ENCODE peak calls at places on chromosomes 12 and 14, in ten cellular contexts. One of them, this sample, is unnamed.

GRCh38 chr14:51321036-51321435 is 81.0 kb downstream of the TMX1 start:
- DNase-seq in CD4-positive, alpha-beta T cell: no peak
- DNase-seq in fibroblast of pulmonary artery: no peak
- DNase-seq in cardiac fibroblast: no peak
- DNase-seq in astrocyte of the cerebellum: no peak
- DNase-seq in HFF-Myc: no peak
- DNase-seq in foreskin fibroblast: no peak
- DNase-seq in AG09309: no peak
- DNase-seq in esophagus squamous epithelium: no peak
- DNase-seq in endothelial cell: no peak
- DNase-seq in this sample: no peak

GRCh38 chr14:71454010-71454409 is 478.2 kb upstream of the RGS6 start:
- DNase-seq in cardiac fibroblast: no peak
- DNase-seq in endothelial cell: no peak
- DNase-seq in CD4-positive, alpha-beta T cell: no peak
- DNase-seq in esophagus squamous epithelium: no peak
- DNase-seq in foreskin fibroblast: no peak
- DNase-seq in astrocyte of the cerebellum: no peak
- DNase-seq in HFF-Myc: no peak
- DNase-seq in fibroblast of pulmonary artery: no peak
- DNase-seq in AG09309: no peak
- DNase-seq in this sample: no peak

GRCh38 chr14:81990312-81990761 is 456.7 kb upstream of the SEL1L start:
- DNase-seq in endothelial cell: peak
- DNase-seq in fibroblast of pulmonary artery: peak
- DNase-seq in CD4-positive, alpha-beta T cell: no peak
- DNase-seq in foreskin fibroblast: peak
- DNase-seq in astrocyte of the cerebellum: peak
- DNase-seq in AG09309: no peak
- DNase-seq in cardiac fibroblast: peak
- DNase-seq in HFF-Myc: peak
- DNase-seq in esophagus squamous epithelium: no peak
- DNase-seq in this sample: peak

GRCh38 chr12:31729728-31730127 is 907 bp upstream of the AMN1 start:
- DNase-seq in cardiac fibroblast: no peak
- DNase-seq in astrocyte of the cerebellum: no peak
- DNase-seq in AG09309: no peak
- DNase-seq in HFF-Myc: no peak
- DNase-seq in fibroblast of pulmonary artery: no peak
- DNase-seq in endothelial cell: no peak
- DNase-seq in foreskin fibroblast: no peak
- DNase-seq in CD4-positive, alpha-beta T cell: no peak
- DNase-seq in esophagus squamous epithelium: no peak
- DNase-seq in this sample: no peak

GRCh38 chr12:68264175-68264863 is 10.9 kb upstream of the IL22 start:
- DNase-seq in astrocyte of the cerebellum: no peak
- DNase-seq in AG09309: no peak
- DNase-seq in foreskin fibroblast: no peak
- DNase-seq in CD4-positive, alpha-beta T cell: no peak
- DNase-seq in fibroblast of pulmonary artery: no peak
- DNase-seq in HFF-Myc: no peak
- DNase-seq in esophagus squamous epithelium: no peak
- DNase-seq in endothelial cell: no peak
- DNase-seq in cardiac fibroblast: peak
- DNase-seq in this sample: no peak

GRCh38 chr14:100072783-100073346 is 7.6 kb downstream of the EVL start:
- DNase-seq in esophagus squamous epithelium: no peak
- DNase-seq in fibroblast of pulmonary artery: no peak
- DNase-seq in astrocyte of the cerebellum: no peak
- DNase-seq in CD4-positive, alpha-beta T cell: peak
- DNase-seq in endothelial cell: no peak
- DNase-seq in foreskin fibroblast: no peak
- DNase-seq in HFF-Myc: no peak
- DNase-seq in cardiac fibroblast: no peak
- DNase-seq in AG09309: no peak
- DNase-seq in this sample: no peak

GRCh38 chr12:31029916-31030562 is 43.6 kb upstream of the DDX11 start:
- DNase-seq in foreskin fibroblast: no peak
- DNase-seq in AG09309: no peak
- DNase-seq in CD4-positive, alpha-beta T cell: no peak
- DNase-seq in esophagus squamous epithelium: no peak
- DNase-seq in astrocyte of the cerebellum: no peak
- DNase-seq in endothelial cell: no peak
- DNase-seq in cardiac fibroblast: no peak
- DNase-seq in HFF-Myc: no peak
- DNase-seq in fibroblast of pulmonary artery: no peak
- DNase-seq in this sample: no peak

GRCh38 chr14:97187916-97188315 is 390.7 kb downstream of the VRK1 start:
- DNase-seq in AG09309: no peak
- DNase-seq in CD4-positive, alpha-beta T cell: no peak
- DNase-seq in foreskin fibroblast: no peak
- DNase-seq in HFF-Myc: no peak
- DNase-seq in esophagus squamous epithelium: no peak
- DNase-seq in cardiac fibroblast: no peak
- DNase-seq in endothelial cell: no peak
- DNase-seq in fibroblast of pulmonary artery: no peak
- DNase-seq in astrocyte of the cerebellum: no peak
- DNase-seq in this sample: no peak

GRCh38 chr14:51305761-51306160 is 65.7 kb downstream of the TMX1 start:
- DNase-seq in astrocyte of the cerebellum: no peak
- DNase-seq in CD4-positive, alpha-beta T cell: no peak
- DNase-seq in esophagus squamous epithelium: no peak
- DNase-seq in fibroblast of pulmonary artery: no peak
- DNase-seq in cardiac fibroblast: no peak
- DNase-seq in foreskin fibroblast: no peak
- DNase-seq in AG09309: no peak
- DNase-seq in HFF-Myc: no peak
- DNase-seq in endothelial cell: no peak
- DNase-seq in this sample: no peak

GRCh38 chr12:123075591-123076171 is 75.2 kb downstream of the PITPNM2 start:
- DNase-seq in astrocyte of the cerebellum: no peak
- DNase-seq in esophagus squamous epithelium: no peak
- DNase-seq in endothelial cell: no peak
- DNase-seq in cardiac fibroblast: no peak
- DNase-seq in HFF-Myc: no peak
- DNase-seq in CD4-positive, alpha-beta T cell: peak
- DNase-seq in fibroblast of pulmonary artery: no peak
- DNase-seq in foreskin fibroblast: peak
- DNase-seq in AG09309: no peak
- DNase-seq in this sample: peak
- TF ChIP-seq CTCF in astrocyte of the cerebellum: peak
- TF ChIP-seq CTCF in esophagus squamous epithelium: no peak
- TF ChIP-seq CTCF in endothelial cell: no peak
- TF ChIP-seq CTCF in cardiac fibroblast: no peak
- TF ChIP-seq CTCF in HFF-Myc: no peak
- TF ChIP-seq CTCF in CD4-positive, alpha-beta T cell: peak
- TF ChIP-seq CTCF in fibroblast of pulmonary artery: no peak
- TF ChIP-seq CTCF in foreskin fibroblast: no peak
- TF ChIP-seq CTCF in AG09309: peak
- TF ChIP-seq CTCF in this sample: no peak

DNA sequence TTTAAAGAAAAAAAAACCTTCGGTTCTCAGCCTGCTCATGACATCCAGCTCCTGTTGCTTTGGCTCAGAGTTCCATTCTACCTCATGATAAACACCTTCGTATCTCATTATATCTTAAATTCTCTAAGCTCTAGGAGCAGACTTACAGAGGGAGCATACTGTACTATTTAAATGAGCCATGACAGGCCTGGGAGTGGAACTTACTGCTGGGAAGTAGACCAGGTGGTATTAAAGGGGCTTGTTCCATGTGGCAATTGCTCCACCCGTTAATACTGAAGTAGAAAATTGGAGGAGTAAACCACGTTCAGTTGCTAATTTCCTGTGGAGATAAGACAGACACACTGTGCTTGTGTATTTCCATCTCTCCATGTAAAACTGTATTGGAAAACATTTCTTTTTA is 288.3 kb downstream of the FBXL14 start:
- DNase-seq in HFF-Myc: no peak
- DNase-seq in astrocyte of the cerebellum: no peak
- DNase-seq in cardiac fibroblast: peak
- DNase-seq in foreskin fibroblast: no peak
- DNase-seq in endothelial cell: no peak
- DNase-seq in fibroblast of pulmonary artery: peak
- DNase-seq in AG09309: no peak
- DNase-seq in esophagus squamous epithelium: no peak
- DNase-seq in CD4-positive, alpha-beta T cell: no peak
- DNase-seq in this sample: no peak
- TF ChIP-seq CTCF in HFF-Myc: no peak
- TF ChIP-seq CTCF in astrocyte of the cerebellum: no peak
- TF ChIP-seq CTCF in cardiac fibroblast: no peak
- TF ChIP-seq CTCF in foreskin fibroblast: no peak
- TF ChIP-seq CTCF in endothelial cell: no peak
- TF ChIP-seq CTCF in fibroblast of pulmonary artery: no peak
- TF ChIP-seq CTCF in AG09309: no peak
- TF ChIP-seq CTCF in esophagus squamous epithelium: no peak
- TF ChIP-seq CTCF in CD4-positive, alpha-beta T cell: no peak
- TF ChIP-seq CTCF in this sample: no peak

GRCh38 chr14:27528328-27528727 is 930.5 kb upstream of the NOVA1 start:
- DNase-seq in HFF-Myc: no peak
- DNase-seq in astrocyte of the cerebellum: peak
- DNase-seq in esophagus squamous epithelium: no peak
- DNase-seq in fibroblast of pulmonary artery: peak
- DNase-seq in cardiac fibroblast: peak
- DNase-seq in CD4-positive, alpha-beta T cell: no peak
- DNase-seq in endothelial cell: peak
- DNase-seq in AG09309: no peak
- DNase-seq in foreskin fibroblast: no peak
- DNase-seq in this sample: no peak
- TF ChIP-seq CTCF in HFF-Myc: no peak
- TF ChIP-seq CTCF in astrocyte of the cerebellum: peak
- TF ChIP-seq CTCF in esophagus squamous epithelium: no peak
- TF ChIP-seq CTCF in fibroblast of pulmonary artery: peak
- TF ChIP-seq CTCF in cardiac fibroblast: peak
- TF ChIP-seq CTCF in CD4-positive, alpha-beta T cell: no peak
- TF ChIP-seq CTCF in endothelial cell: peak
- TF ChIP-seq CTCF in AG09309: no peak
- TF ChIP-seq CTCF in foreskin fibroblast: no peak
- TF ChIP-seq CTCF in this sample: peak

DNA sequence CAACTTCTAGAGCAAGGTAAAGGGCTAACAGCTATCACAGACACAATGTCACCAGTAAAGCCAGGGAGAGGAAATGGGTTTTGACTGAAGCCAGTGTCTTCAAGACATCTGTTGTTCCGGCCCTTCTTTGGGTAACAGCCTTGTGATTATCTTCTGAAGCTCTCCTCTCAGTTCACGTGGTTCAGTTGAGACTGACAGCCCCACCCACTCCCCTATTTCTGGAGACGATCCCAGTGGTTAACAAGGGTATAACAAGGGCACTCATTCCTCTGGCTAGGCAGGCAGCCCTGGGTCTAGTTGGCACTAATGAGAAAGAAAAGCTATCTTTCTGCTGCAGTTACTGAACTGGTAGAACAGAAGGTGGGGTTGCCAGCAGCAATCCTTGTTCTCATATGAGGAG is 6.9 kb downstream of the GNPTAB start:
- DNase-seq in esophagus squamous epithelium: no peak
- DNase-seq in endothelial cell: peak
- DNase-seq in foreskin fibroblast: peak
- DNase-seq in CD4-positive, alpha-beta T cell: peak
- DNase-seq in AG09309: no peak
- DNase-seq in fibroblast of pulmonary artery: peak
- DNase-seq in cardiac fibroblast: peak
- DNase-seq in HFF-Myc: peak
- DNase-seq in astrocyte of the cerebellum: no peak
- DNase-seq in this sample: peak
- TF ChIP-seq CTCF in esophagus squamous epithelium: peak
- TF ChIP-seq CTCF in endothelial cell: peak
- TF ChIP-seq CTCF in foreskin fibroblast: no peak
- TF ChIP-seq CTCF in CD4-positive, alpha-beta T cell: peak
- TF ChIP-seq CTCF in AG09309: no peak
- TF ChIP-seq CTCF in fibroblast of pulmonary artery: no peak
- TF ChIP-seq CTCF in cardiac fibroblast: peak
- TF ChIP-seq CTCF in HFF-Myc: no peak
- TF ChIP-seq CTCF in astrocyte of the cerebellum: no peak
- TF ChIP-seq CTCF in this sample: peak

GRCh38 chr14:57408037-57408436 is 17.7 kb downstream of the NAA30 start:
- DNase-seq in cardiac fibroblast: no peak
- DNase-seq in fibroblast of pulmonary artery: no peak
- DNase-seq in foreskin fibroblast: no peak
- DNase-seq in astrocyte of the cerebellum: no peak
- DNase-seq in AG09309: no peak
- DNase-seq in esophagus squamous epithelium: no peak
- DNase-seq in CD4-positive, alpha-beta T cell: no peak
- DNase-seq in HFF-Myc: no peak
- DNase-seq in endothelial cell: no peak
- DNase-seq in this sample: no peak
- TF ChIP-seq CTCF in cardiac fibroblast: no peak
- TF ChIP-seq CTCF in fibroblast of pulmonary artery: no peak
- TF ChIP-seq CTCF in foreskin fibroblast: no peak
- TF ChIP-seq CTCF in astrocyte of the cerebellum: no peak
- TF ChIP-seq CTCF in AG09309: no peak
- TF ChIP-seq CTCF in esophagus squamous epithelium: no peak
- TF ChIP-seq CTCF in CD4-positive, alpha-beta T cell: no peak
- TF ChIP-seq CTCF in HFF-Myc: no peak
- TF ChIP-seq CTCF in endothelial cell: no peak
- TF ChIP-seq CTCF in this sample: no peak

GRCh38 chr14:101843665-101844064 is 82.2 kb downstream of the PPP2R5C start:
- DNase-seq in foreskin fibroblast: peak
- DNase-seq in endothelial cell: no peak
- DNase-seq in HFF-Myc: no peak
- DNase-seq in fibroblast of pulmonary artery: no peak
- DNase-seq in cardiac fibroblast: no peak
- DNase-seq in AG09309: no peak
- DNase-seq in CD4-positive, alpha-beta T cell: peak
- DNase-seq in esophagus squamous epithelium: no peak
- DNase-seq in astrocyte of the cerebellum: no peak
- DNase-seq in this sample: no peak
- TF ChIP-seq CTCF in foreskin fibroblast: peak
- TF ChIP-seq CTCF in endothelial cell: peak
- TF ChIP-seq CTCF in HFF-Myc: peak
- TF ChIP-seq CTCF in fibroblast of pulmonary artery: peak
- TF ChIP-seq CTCF in cardiac fibroblast: peak
- TF ChIP-seq CTCF in AG09309: peak
- TF ChIP-seq CTCF in CD4-positive, alpha-beta T cell: peak
- TF ChIP-seq CTCF in esophagus squamous epithelium: peak
- TF ChIP-seq CTCF in astrocyte of the cerebellum: peak
- TF ChIP-seq CTCF in this sample: peak

DNA sequence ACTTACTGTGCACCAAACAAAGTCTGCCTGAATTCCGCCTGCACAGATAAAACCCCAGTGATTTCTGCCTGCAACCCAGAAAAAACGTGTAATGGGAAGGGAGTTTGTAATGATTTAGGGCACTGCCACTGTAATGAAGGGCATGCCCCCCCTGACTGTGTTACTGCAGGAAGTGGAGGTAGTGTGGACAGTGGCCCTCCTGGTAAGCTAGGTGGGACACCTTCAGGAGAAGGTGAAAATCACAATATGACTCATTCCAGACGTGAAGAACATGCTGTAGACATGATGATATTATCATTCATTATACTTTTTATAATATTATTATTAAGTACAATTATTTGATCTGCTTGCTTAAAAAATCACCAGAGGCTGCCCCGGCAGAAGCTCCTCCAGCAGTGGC is 59.2 kb downstream of the MAPKAPK5 start:
- DNase-seq in AG09309: no peak
- DNase-seq in esophagus squamous epithelium: no peak
- DNase-seq in foreskin fibroblast: no peak
- DNase-seq in fibroblast of pulmonary artery: no peak
- DNase-seq in cardiac fibroblast: no peak
- DNase-seq in CD4-positive, alpha-beta T cell: no peak
- DNase-seq in astrocyte of the cerebellum: no peak
- DNase-seq in endothelial cell: no peak
- DNase-seq in HFF-Myc: no peak
- DNase-seq in this sample: no peak
- TF ChIP-seq CTCF in AG09309: no peak
- TF ChIP-seq CTCF in esophagus squamous epithelium: no peak
- TF ChIP-seq CTCF in foreskin fibroblast: no peak
- TF ChIP-seq CTCF in fibroblast of pulmonary artery: no peak
- TF ChIP-seq CTCF in cardiac fibroblast: no peak
- TF ChIP-seq CTCF in CD4-positive, alpha-beta T cell: no peak
- TF ChIP-seq CTCF in astrocyte of the cerebellum: no peak
- TF ChIP-seq CTCF in endothelial cell: no peak
- TF ChIP-seq CTCF in HFF-Myc: no peak
- TF ChIP-seq CTCF in this sample: no peak

GRCh38 chr12:44812062-44812461 is 64.1 kb downstream of the NELL2 start:
- DNase-seq in AG09309: no peak
- DNase-seq in fibroblast of pulmonary artery: no peak
- DNase-seq in foreskin fibroblast: peak
- DNase-seq in HFF-Myc: peak
- DNase-seq in astrocyte of the cerebellum: no peak
- DNase-seq in endothelial cell: no peak
- DNase-seq in CD4-positive, alpha-beta T cell: no peak
- DNase-seq in cardiac fibroblast: no peak
- DNase-seq in esophagus squamous epithelium: no peak
- DNase-seq in this sample: no peak
- TF ChIP-seq CTCF in AG09309: no peak
- TF ChIP-seq CTCF in fibroblast of pulmonary artery: no peak
- TF ChIP-seq CTCF in foreskin fibroblast: no peak
- TF ChIP-seq CTCF in HFF-Myc: no peak
- TF ChIP-seq CTCF in astrocyte of the cerebellum: no peak
- TF ChIP-seq CTCF in endothelial cell: peak
- TF ChIP-seq CTCF in CD4-positive, alpha-beta T cell: peak
- TF ChIP-seq CTCF in cardiac fibroblast: no peak
- TF ChIP-seq CTCF in esophagus squamous epithelium: no peak
- TF ChIP-seq CTCF in this sample: no peak